ENCODE peak calls at places on chromosomes 5 and 9, in six cellular contexts. F is H1, Z is GM12878, Q is GM23338, N is K562, K is HepG2. C is an unnamed sample.

GRCh38 chr5:179620703-179621350 is 2.6 kb downstream of the HNRNPH1 start:
- DNase-seq in F (no peak), Z (no peak), Q (no peak), N (peak; percentile 64), K (no peak), C (no peak)

GRCh38 chr5:39494099-39494498 is 69.3 kb upstream of the DAB2 start:
- DNase-seq in F (no peak), Z (no peak), Q (no peak), N (no peak), K (no peak), C (no peak)

GRCh38 chr5:91535508-91535907 is 152.4 kb upstream of the ARRDC3 start:
- DNase-seq in F (no peak), Z (no peak), Q (peak; percentile 6), N (no peak), K (no peak), C (no peak)

GRCh38 chr5:109152565-109152964 is 257.2 kb downstream of the PJA2 start:
- DNase-seq in F (no peak), Z (no peak), Q (no peak), N (no peak), K (no peak), C (no peak)

GRCh38 chr5:110768138-110768845 is 29.5 kb downstream of the SLC25A46 start:
- DNase-seq in F (no peak), Z (no peak), Q (peak; percentile 13), N (no peak), K (no peak), C (no peak)

GRCh38 chr5:6900828-6901227 is 187.6 kb downstream of the TENT4A start:
- DNase-seq in F (no peak), Z (no peak), Q (peak; percentile 14), N (no peak), K (peak; percentile 98), C (no peak)

GRCh38 chr9:69168709-69169217 is 5.3 kb upstream of the TJP2 start:
- DNase-seq in F (peak; percentile 61), Z (no peak), Q (peak; percentile 81), N (peak; percentile 65), K (peak; percentile 59), C (peak; percentile 53)

GRCh38 chr5:84779206-84779605 is 394.5 kb upstream of the EDIL3 start:
- DNase-seq in F (no peak), Z (no peak), Q (no peak), N (no peak), K (no peak), C (no peak)

GRCh38 chr9:131738838-131739191 is 1.1 kb downstream of the RAPGEF1 start:
- DNase-seq in F (peak; percentile 70), Z (no peak), Q (peak; percentile 80), N (peak; percentile 34), K (no peak), C (peak; percentile 46)

GRCh38 chr9:130346431-130346830 is 80.9 kb downstream of the HMCN2 start:
- DNase-seq in F (no peak), Z (no peak), Q (no peak), N (no peak), K (no peak), C (no peak)

GRCh38 chr5:65172486-65173129 is 309.1 kb downstream of the ADAMTS6 start:
- DNase-seq in F (no peak), Z (peak; percentile 48), Q (no peak), N (no peak), K (no peak), C (no peak)

GRCh38 chr9:114824130-114824529 is 18.3 kb upstream of the TNFSF15 start:
- DNase-seq in F (no peak), Z (no peak), Q (no peak), N (no peak), K (no peak), C (no peak)

GRCh38 chr5:172405226-172405625 is 49.1 kb downstream of the SH3PXD2B start:
- DNase-seq in F (no peak), Z (no peak), Q (no peak), N (no peak), K (no peak), C (no peak)

GRCh38 chr5:168796840-168797548 is 217.8 kb upstream of the PANK3 start:
- DNase-seq in F (no peak), Z (no peak), Q (no peak), N (no peak), K (no peak), C (no peak)

GRCh38 chr5:168792678-168793077 is 213.5 kb upstream of the PANK3 start:
- DNase-seq in F (no peak), Z (no peak), Q (no peak), N (no peak), K (no peak), C (no peak)

GRCh38 chr5:168790691-168791230 is 211.6 kb upstream of the PANK3 start:
- DNase-seq in F (no peak), Z (no peak), Q (no peak), N (no peak), K (no peak), C (no peak)

GRCh38 chr5:168795943-168796342 is 216.8 kb upstream of the PANK3 start:
- DNase-seq in F (no peak), Z (no peak), Q (no peak), N (no peak), K (no peak), C (no peak)

DNA sequence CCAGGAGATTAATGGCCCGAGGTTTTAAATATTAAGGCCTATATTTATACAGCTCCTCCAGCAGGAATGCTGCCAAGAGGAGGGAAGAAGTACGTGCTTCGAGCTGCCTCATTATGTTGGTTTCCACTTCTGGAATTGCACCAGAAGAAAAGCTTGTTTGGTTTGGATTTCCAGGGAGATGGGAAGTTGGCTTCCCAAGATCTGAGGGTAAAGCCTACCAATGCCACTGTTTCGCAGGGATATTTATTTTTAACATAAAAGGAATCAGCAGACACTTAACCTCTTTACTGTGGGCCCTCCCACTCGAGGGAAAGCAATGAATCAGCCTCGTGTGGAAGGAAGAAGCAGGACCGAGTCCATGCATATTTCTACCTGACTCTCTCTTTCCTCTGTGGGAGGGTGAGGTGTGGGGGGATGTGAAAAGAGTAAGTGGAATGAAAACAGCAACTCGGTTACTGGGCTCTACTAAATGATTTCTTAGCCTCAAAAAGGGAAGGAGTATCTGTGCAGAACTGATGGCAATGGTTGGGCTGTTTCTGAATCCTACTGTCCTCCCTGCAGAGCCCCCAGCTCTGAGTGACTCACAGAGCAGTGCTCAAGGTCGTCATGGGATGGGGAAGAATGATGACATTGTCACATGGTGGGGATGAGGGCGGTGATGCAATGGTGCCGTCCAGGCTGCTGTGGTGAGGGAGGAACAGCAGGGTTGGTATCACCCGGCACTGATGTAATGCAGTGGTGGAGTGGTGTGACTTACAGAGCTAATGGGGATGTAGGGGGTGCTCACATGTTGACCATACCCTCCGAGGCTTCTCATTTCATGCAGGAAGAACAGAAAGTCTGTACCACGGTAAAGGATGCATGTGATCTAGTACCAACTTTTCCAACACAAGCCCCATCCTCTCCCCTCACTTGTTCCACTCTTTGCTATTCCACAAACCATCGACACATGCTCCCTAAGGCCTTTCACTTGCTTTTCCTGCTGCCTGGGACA is 215.0 kb upstream of the PANK3 start:
- DNase-seq in F (no peak), Z (no peak), Q (no peak), N (peak; percentile 7), K (peak; percentile 33), C (no peak)
- TF ChIP-seq CREB1 in F (no peak), Z (no peak), Q (no peak), N (no peak), K (no peak), C (no peak)

DNA sequence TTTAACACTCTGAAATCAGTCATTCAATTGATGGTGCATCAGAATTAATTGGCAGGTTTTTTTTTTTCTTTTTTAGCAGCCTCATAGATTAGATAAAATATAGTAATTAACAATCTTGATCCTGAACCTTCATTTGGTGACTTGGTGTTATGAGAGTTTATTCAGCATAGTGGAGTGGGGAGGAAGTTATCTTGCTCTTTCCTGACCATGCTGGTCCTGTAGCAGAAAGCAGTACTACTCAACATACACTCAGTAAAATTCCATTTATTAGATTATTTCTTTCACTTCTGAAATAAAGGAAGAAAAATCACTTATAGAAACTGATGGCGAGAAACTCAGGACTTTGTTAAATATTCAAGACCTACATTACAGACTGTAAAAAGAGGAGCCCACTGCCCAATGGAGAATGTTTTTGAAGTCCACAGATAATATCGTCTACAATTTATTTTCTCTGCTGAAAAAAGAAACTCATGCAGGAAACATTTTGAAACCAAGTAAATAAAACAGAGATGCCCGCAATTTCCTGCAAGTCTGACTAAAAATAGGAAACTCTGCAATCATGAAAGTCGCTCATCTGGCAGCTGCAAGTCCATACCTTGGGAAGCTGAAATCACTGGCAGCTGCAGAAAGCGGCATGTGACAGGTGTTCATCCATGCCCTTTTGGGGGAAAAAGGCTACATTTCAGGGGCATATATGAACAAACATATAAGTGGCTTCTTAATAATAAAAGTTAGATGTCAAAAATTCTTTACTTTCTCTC is 233.2 kb upstream of the RFX3 start:
- DNase-seq in F (no peak), Z (no peak), Q (no peak), N (no peak), K (no peak), C (no peak)
- TF ChIP-seq CREB1 in F (no peak), Z (no peak), Q (no peak), N (no peak), K (no peak), C (no peak)

DNA sequence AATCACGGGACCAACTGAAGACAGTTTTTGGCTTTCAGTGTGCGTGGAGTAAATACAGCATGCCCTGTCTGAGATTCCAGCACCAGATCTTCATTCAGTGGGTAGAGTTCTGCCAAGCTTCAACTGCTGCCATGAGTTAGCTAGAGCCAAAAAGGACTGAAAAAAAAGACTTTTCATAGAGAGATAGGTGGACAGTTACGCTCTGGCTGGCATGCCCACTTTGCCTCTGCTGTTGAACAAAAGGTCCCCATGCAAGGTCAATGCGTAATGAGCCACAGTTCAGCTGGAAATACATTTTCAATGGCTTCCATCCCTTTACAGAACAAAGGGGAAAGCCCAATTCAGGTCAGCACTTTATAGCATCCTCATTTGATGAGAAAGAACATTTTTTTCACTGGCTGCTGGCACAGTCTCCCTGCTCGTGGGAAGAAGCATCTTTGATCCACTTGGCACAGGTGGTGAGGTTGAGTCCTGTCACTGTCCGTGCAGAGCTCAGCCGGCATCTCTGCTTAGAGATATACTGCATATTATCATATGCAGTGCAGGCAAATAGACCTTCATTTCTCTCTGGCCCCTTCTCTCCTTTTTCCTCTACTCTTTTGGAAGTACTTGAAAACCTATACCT is 86.9 kb upstream of the ERCC6L2 start:
- DNase-seq in F (peak; percentile 26), Z (no peak), Q (no peak), N (no peak), K (no peak), C (no peak)
- TF ChIP-seq CREB1 in F (no peak), Z (no peak), Q (no peak), N (no peak), K (no peak), C (no peak)

DNA sequence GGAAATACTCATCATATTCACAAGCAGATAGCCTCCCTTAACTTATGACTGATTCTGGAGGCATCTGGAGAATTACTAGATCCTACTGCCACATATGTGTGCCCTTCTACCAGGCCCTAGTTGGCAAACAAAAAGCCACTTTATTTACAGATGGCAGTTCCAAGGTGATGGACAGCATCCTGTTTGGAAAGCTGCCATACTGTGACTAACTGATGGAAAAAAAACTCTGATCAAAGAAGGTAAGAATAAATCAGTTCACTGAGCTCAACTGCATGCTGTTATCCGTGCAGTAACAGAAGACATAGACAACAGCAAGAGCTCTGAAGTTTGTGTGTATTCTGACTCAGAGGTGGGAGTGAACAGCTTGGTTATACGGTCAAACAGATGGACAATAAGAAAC is 279.8 kb upstream of the POU5F2 start:
- DNase-seq in F (no peak), Z (no peak), Q (no peak), N (no peak), K (peak; percentile 73), C (no peak)
- TF ChIP-seq CREB1 in F (no peak), Z (no peak), Q (no peak), N (no peak), K (no peak), C (no peak)